ENCODE peak calls at places on chromosomes 16 and 17, in six cellular contexts. Q, R, M, P, C and L are unnamed samples.

GRCh38 chr16:27428035-27428785 is 26.2 kb downstream of the IL21R start:
- DNase-seq in Q (no peak), R (no peak), M (no peak), P (no peak), C (no peak), L (no peak)

GRCh38 chr16:49127103-49127502 is 154.5 kb downstream of the CBLN1 start:
- DNase-seq in Q (no peak), R (no peak), M (no peak), P (no peak), C (no peak), L (peak)

GRCh38 chr17:48311324-48311723 is 118.7 kb downstream of the SKAP1 start:
- DNase-seq in Q (no peak), R (no peak), M (no peak), P (no peak), C (no peak), L (no peak)

GRCh38 chr17:2343421-2343820 is 6.1 kb downstream of the SGSM2 start:
- DNase-seq in Q (no peak), R (no peak), M (no peak), P (no peak), C (no peak), L (no peak)

GRCh38 chr16:10321407-10322397 is 64.2 kb upstream of the ATF7IP2 start:
- DNase-seq in Q (no peak), R (no peak), M (no peak), P (no peak), C (peak), L (no peak)

GRCh38 chr17:79742951-79743476 is 12.3 kb downstream of the ENPP7 start:
- DNase-seq in Q (no peak), R (no peak), M (no peak), P (no peak), C (no peak), L (no peak)

GRCh38 chr16:11539635-11540034 is 47.1 kb downstream of the LITAF start:
- DNase-seq in Q (no peak), R (no peak), M (no peak), P (no peak), C (no peak), L (no peak)

GRCh38 chr17:38572665-38573365 is 32.9 kb downstream of the SRCIN1 start:
- DNase-seq in Q (no peak), R (no peak), M (no peak), P (no peak), C (no peak), L (peak)

GRCh38 chr17:32264140-32264799 is 1.4 kb upstream of the RHBDL3 start:
- DNase-seq in Q (no peak), R (no peak), M (no peak), P (no peak), C (no peak), L (no peak)

GRCh38 chr17:63406689-63407330 is 39.3 kb downstream of the CYB561 start:
- DNase-seq in Q (peak), R (peak), M (peak), P (peak), C (peak), L (peak)

GRCh38 chr17:50356892-50357510 is 11.1 kb downstream of the XYLT2 start:
- DNase-seq in Q (no peak), R (no peak), M (no peak), P (no peak), C (no peak), L (no peak)

GRCh38 chr17:59840908-59841666 is 51.7 kb downstream of the TUBD1 start:
- DNase-seq in Q (peak), R (no peak), M (peak), P (no peak), C (peak), L (no peak)

GRCh38 chr17:45092932-45093430 is 31.9 kb downstream of the NMT1 start:
- DNase-seq in Q (peak), R (peak), M (peak), P (peak), C (no peak), L (no peak)

GRCh38 chr17:2854662-2855061 is 58.4 kb downstream of the RAP1GAP2 start:
- DNase-seq in Q (no peak), R (no peak), M (no peak), P (no peak), C (no peak), L (no peak)

GRCh38 chr17:1224330-1224729 is 44.5 kb upstream of the ABR start:
- DNase-seq in Q (no peak), R (no peak), M (no peak), P (no peak), C (no peak), L (no peak)

GRCh38 chr16:79609861-79610260 is 9.3 kb upstream of the MAF start:
- DNase-seq in Q (no peak), R (no peak), M (no peak), P (no peak), C (no peak), L (no peak)

GRCh38 chr17:28911411-28912045 is 8.6 kb upstream of the DHRS13 start:
- DNase-seq in Q (no peak), R (no peak), M (no peak), P (no peak), C (no peak), L (no peak)

GRCh38 chr17:38584350-38584925 is 21.3 kb downstream of the SRCIN1 start:
- DNase-seq in Q (peak), R (no peak), M (peak), P (peak), C (peak), L (peak)

GRCh38 chr17:1752425-1752941 is 9.4 kb upstream of the SERPINF1 start:
- DNase-seq in Q (no peak), R (no peak), M (no peak), P (no peak), C (no peak), L (no peak)

GRCh38 chr16:67966549-67967182 is 1.8 kb downstream of the SLC12A4 start:
- DNase-seq in Q (peak), R (no peak), M (peak), P (no peak), C (no peak), L (no peak)

GRCh38 chr17:77493901-77494663 is 353.3 kb downstream of the SEC14L1 start:
- DNase-seq in Q (no peak), R (no peak), M (no peak), P (no peak), C (peak), L (no peak)

GRCh38 chr16:22063888-22064467 is 28.4 kb upstream of the VWA3A start:
- DNase-seq in Q (no peak), R (no peak), M (no peak), P (no peak), C (no peak), L (no peak)

GRCh38 chr17:57930239-57930638 is 25.0 kb downstream of the CUEDC1 start:
- DNase-seq in Q (no peak), R (no peak), M (no peak), P (no peak), C (no peak), L (no peak)

GRCh38 chr16:74451951-74452758 is 30.9 kb upstream of the CLEC18B start:
- DNase-seq in Q (no peak), R (no peak), M (no peak), P (no peak), C (no peak), L (no peak)

GRCh38 chr17:76537578-76538280 is at the start of gene CYGB:
- DNase-seq in Q (peak), R (no peak), M (no peak), P (no peak), C (peak), L (no peak)

GRCh38 chr16:24683847-24684493 is 45.5 kb upstream of the TNRC6A start:
- DNase-seq in Q (no peak), R (no peak), M (no peak), P (no peak), C (no peak), L (no peak)

GRCh38 chr16:80107900-80108299 is 432.9 kb upstream of the DYNLRB2 start:
- DNase-seq in Q (no peak), R (no peak), M (no peak), P (no peak), C (no peak), L (no peak)

GRCh38 chr16:75264999-75265910 is 13.8 kb upstream of the BCAR1 start:
- DNase-seq in Q (no peak), R (no peak), M (no peak), P (no peak), C (no peak), L (no peak)

GRCh38 chr16:4663756-4664465 is 29.5 kb upstream of the NUDT16L1 start:
- DNase-seq in Q (peak), R (no peak), M (no peak), P (no peak), C (no peak), L (no peak)

GRCh38 chr16:81431554-81432353 is 12.9 kb upstream of the CMIP start:
- DNase-seq in Q (peak), R (peak), M (peak), P (no peak), C (no peak), L (no peak)

GRCh38 chr16:85330694-85331188 is 218.5 kb upstream of the CIBAR2 start:
- DNase-seq in Q (peak), R (peak), M (peak), P (peak), C (peak), L (peak)

GRCh38 chr17:49016775-49017463 is 19.7 kb downstream of the IGF2BP1 start:
- DNase-seq in Q (peak), R (peak), M (no peak), P (no peak), C (no peak), L (no peak)

GRCh38 chr17:50187741-50188520 is 13.5 kb downstream of the COL1A1 start:
- DNase-seq in Q (peak), R (peak), M (no peak), P (no peak), C (no peak), L (no peak)

GRCh38 chr17:32007463-32008298 is 498 bp downstream of the LRRC37B start:
- DNase-seq in Q (peak), R (no peak), M (no peak), P (no peak), C (peak), L (peak)

GRCh38 chr16:79716645-79717323 is 116.2 kb upstream of the MAF start:
- DNase-seq in Q (no peak), R (no peak), M (no peak), P (no peak), C (no peak), L (no peak)

GRCh38 chr17:17025621-17026020 is 16.6 kb upstream of the MPRIP start:
- DNase-seq in Q (no peak), R (no peak), M (no peak), P (no peak), C (no peak), L (no peak)

GRCh38 chr16:69513180-69513966 is 52.4 kb upstream of the NFAT5 start:
- DNase-seq in Q (no peak), R (peak), M (no peak), P (no peak), C (no peak), L (no peak)